ENCODE peak calls at places on chromosomes 6 and 20, in ten cellular contexts. Y is PC-3; G is NCI-H1092 treated with DMSO at 0.1 percent for 48 hours; R is ELR; W is ACHN; N is activated CD4-positive, alpha-beta T cell treated with anti-CD3 and anti-CD28 coated beads, Interleukin-2, amount 50 U/mL, for 1 hour; A is H4; X is AG20443; F is KG1; B is stomach. V is an unnamed sample.

GRCh38 chr6:161545741-161546140 is 271.9 kb upstream of the AGPAT4 start:
- DNase-seq in Y (no peak), G (no peak), R (no peak), W (no peak), N (no peak), A (peak), X (no peak), F (no peak), B (no peak), V (no peak)

GRCh38 chr6:139135578-139136545 is 982 bp downstream of the HECA start:
- DNase-seq in Y (no peak), G (no peak), R (peak), W (peak), N (peak), A (no peak), X (peak), F (no peak), B (peak), V (no peak)

GRCh38 chr6:111703723-111704122 is 98.0 kb upstream of the TRAF3IP2 start:
- DNase-seq in Y (no peak), G (no peak), R (no peak), W (no peak), N (no peak), A (no peak), X (no peak), F (no peak), B (no peak), V (no peak)

GRCh38 chr6:11241793-11242201 is 9.3 kb upstream of the NEDD9 start:
- DNase-seq in Y (no peak), G (no peak), R (no peak), W (no peak), N (no peak), A (no peak), X (peak), F (no peak), B (peak), V (no peak)

GRCh38 chr20:50582591-50583234 is 72.5 kb downstream of the PTPN1 start:
- DNase-seq in Y (no peak), G (no peak), R (no peak), W (no peak), N (no peak), A (no peak), X (no peak), F (no peak), B (no peak), V (no peak)

GRCh38 chr6:36368921-36369880 is 18.3 kb downstream of the ETV7 start:
- DNase-seq in Y (no peak), G (peak), R (peak), W (peak), N (no peak), A (peak), X (peak), F (no peak), B (no peak), V (no peak)

GRCh38 chr6:6319947-6320811 is at the start of gene F13A1:
- DNase-seq in Y (no peak), G (no peak), R (no peak), W (no peak), N (no peak), A (no peak), X (no peak), F (no peak), B (no peak), V (no peak)

GRCh38 chr20:61092199-61092598 is 159.9 kb upstream of the CDH4 start:
- DNase-seq in Y (no peak), G (no peak), R (no peak), W (no peak), N (no peak), A (no peak), X (no peak), F (no peak), B (no peak), V (no peak)

GRCh38 chr6:149419696-149420404 is 19.8 kb downstream of the SUMO4 start:
- DNase-seq in Y (no peak), G (no peak), R (no peak), W (no peak), N (no peak), A (no peak), X (no peak), F (no peak), B (no peak), V (no peak)

GRCh38 chr6:37624606-37625574 is 72.8 kb downstream of the MDGA1 start:
- DNase-seq in Y (peak), G (peak), R (peak), W (peak), N (no peak), A (peak), X (peak), F (no peak), B (peak), V (no peak)

V was measured in COLO829.